ENCODE peak calls at places on chromosomes 4 and X, in four cellular contexts. J is CD4-positive, alpha-beta T cell; W is breast epithelium; N is cardiac muscle cell. E is an unnamed sample.

GRCh38 chr4:150297861-150298474 is 219.7 kb downstream of the DCLK2 start:
- DNase-seq in J (no peak), W (no peak), N (peak), E (no peak)

GRCh38 chrX:68823413-68824151 is 5.2 kb upstream of the EFNB1 start:
- DNase-seq in J (no peak), W (no peak), N (no peak), E (no peak)

GRCh38 chrX:14902536-14902935 is 29.3 kb downstream of the MOSPD2 start:
- DNase-seq in J (no peak), W (no peak), N (no peak), E (no peak)

GRCh38 chr4:169723207-169723606 is 34.5 kb downstream of the HPF1 start:
- DNase-seq in J (no peak), W (no peak), N (peak), E (no peak)

GRCh38 chr4:56259595-56259994 is 127.7 kb downstream of the AASDH start:
- DNase-seq in J (no peak), W (no peak), N (no peak), E (no peak)

GRCh38 chr4:68021185-68021584 is 57.9 kb upstream of the TMPRSS11A start:
- DNase-seq in J (no peak), W (no peak), N (peak), E (no peak)

GRCh38 chr4:185020863-185021761 is 2.8 kb downstream of the HELT start:
- DNase-seq in J (no peak), W (no peak), N (no peak), E (no peak)

GRCh38 chr4:153166971-153167501 is 37.2 kb upstream of the TRIM2 start:
- DNase-seq in J (no peak), W (no peak), N (peak), E (no peak)

GRCh38 chr4:112361181-112361791 is 64.1 kb downstream of the ALPK1 start:
- DNase-seq in J (no peak), W (no peak), N (peak), E (no peak)

GRCh38 chr4:119038465-119038864 is 97.2 kb upstream of the MYOZ2 start:
- DNase-seq in J (no peak), W (no peak), N (peak), E (no peak)

GRCh38 chr4:41346306-41347061 is 89.8 kb downstream of the UCHL1 start:
- DNase-seq in J (no peak), W (no peak), N (no peak), E (no peak)

GRCh38 chr4:126727461-126727860 is 905.3 kb upstream of the INTU start:
- DNase-seq in J (no peak), W (no peak), N (peak), E (no peak)

GRCh38 chrX:51420610-51421009 is 75.8 kb downstream of the NUDT11 start:
- DNase-seq in J (no peak), W (no peak), N (peak), E (no peak)

GRCh38 chrX:68832101-68832416 is 3.2 kb downstream of the EFNB1 start:
- DNase-seq in J (no peak), W (no peak), N (peak), E (no peak)

GRCh38 chr4:114464873-114465272 is 133.7 kb upstream of the UGT8 start:
- DNase-seq in J (no peak), W (no peak), N (no peak), E (no peak)

GRCh38 chr4:101355767-101356702 is 8.7 kb upstream of the PPP3CA start:
- DNase-seq in J (no peak), W (no peak), N (peak), E (no peak)

GRCh38 chr4:120921456-120922389 is 803 bp downstream of the PRDM5 start:
- DNase-seq in J (peak), W (peak), N (peak), E (no peak)

GRCh38 chrX:17831255-17831654 is 29.8 kb downstream of the RAI2 start:
- DNase-seq in J (no peak), W (no peak), N (no peak), E (no peak)

GRCh38 chr4:86892639-86892965 is 380 bp upstream of the C4orf36 start:
- DNase-seq in J (no peak), W (no peak), N (no peak), E (no peak)

GRCh38 chrX:67789536-67789935 is 245.7 kb downstream of the AR start:
- DNase-seq in J (no peak), W (no peak), N (no peak), E (no peak)

GRCh38 chr4:151304755-151305154 is 20.6 kb downstream of the SH3D19 start:
- DNase-seq in J (no peak), W (no peak), N (no peak), E (no peak)

GRCh38 chrX:15977644-15978043 is 123.0 kb upstream of the AP1S2 start:
- DNase-seq in J (no peak), W (no peak), N (no peak), E (no peak)

DNA sequence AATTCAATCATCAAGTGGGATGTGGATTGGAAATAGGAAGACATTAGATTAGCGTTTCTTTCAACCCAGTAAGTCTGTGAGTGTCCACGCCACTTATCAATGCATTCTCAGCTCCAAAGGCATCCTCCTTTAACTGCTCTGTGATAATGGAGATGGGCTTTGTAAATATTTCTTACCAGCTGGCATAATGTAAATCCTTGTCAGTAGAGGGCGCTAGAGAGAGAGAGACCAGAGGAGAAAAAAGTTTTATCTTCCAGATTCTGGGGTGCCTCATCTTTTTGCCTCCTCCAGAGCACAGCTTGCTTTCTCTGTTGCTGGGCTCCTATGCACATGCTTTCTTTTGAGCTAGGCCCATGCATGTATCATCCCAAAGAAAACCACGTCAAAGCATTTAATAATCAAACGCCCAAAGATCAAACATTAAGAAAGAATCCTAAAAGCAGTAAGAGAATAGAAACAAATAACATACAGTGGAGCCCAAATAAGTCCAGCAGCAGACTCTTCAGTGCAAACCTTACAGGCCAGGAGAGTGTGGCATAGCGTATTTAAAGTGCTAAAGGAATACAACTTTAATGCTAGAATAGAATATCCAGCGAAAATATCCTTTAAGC is 9.6 kb upstream of the MTMR1 start:
- DNase-seq in J (no peak), W (no peak), N (peak), E (no peak)
- TF ChIP-seq CTCF in J (peak), W (peak), N (peak), E (peak)

DNA sequence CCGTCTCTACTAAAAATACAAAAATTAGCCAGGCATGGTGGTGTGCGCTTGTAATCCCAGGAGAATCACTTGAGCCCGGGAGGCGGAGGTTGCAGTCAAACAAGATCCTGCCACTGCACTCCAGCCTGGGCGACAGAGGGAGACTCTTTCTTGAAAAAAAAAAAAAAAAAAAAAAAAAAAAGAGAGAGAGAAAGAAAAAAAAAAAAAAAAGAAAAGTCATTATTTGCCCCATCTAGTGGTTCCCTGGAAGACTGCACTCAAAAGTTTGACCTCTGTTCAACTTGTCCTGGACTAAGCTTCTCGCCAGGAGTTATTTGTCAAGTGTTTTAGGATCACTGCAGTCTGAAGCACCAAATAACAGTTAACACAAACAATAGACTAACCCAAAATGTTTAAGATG is 45.3 kb upstream of the KCTD8 start:
- DNase-seq in J (no peak), W (no peak), N (peak), E (no peak)
- TF ChIP-seq CTCF in J (no peak), W (no peak), N (peak), E (peak)

DNA sequence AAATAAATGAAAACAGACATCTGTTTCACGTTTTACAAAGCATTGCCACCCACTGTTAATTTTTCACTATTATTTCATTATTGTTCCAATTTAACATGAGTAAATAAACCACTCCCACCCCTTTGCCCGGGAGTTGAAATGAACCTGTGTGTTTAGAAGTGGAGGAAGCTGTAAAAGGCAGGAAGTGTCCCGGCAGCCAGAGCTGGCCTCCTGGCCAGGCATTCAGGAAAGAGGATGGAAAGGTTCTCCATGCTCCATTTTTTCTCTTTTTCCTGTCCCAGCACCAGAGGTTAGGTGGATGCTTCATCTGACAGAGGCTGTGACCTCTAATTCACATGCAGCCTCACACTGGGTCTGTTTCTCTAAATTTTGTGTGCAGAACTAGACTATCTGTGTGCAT is 55.5 kb upstream of the LNX1 start:
- DNase-seq in J (no peak), W (no peak), N (no peak), E (no peak)
- TF ChIP-seq CTCF in J (no peak), W (no peak), N (no peak), E (no peak)

DNA sequence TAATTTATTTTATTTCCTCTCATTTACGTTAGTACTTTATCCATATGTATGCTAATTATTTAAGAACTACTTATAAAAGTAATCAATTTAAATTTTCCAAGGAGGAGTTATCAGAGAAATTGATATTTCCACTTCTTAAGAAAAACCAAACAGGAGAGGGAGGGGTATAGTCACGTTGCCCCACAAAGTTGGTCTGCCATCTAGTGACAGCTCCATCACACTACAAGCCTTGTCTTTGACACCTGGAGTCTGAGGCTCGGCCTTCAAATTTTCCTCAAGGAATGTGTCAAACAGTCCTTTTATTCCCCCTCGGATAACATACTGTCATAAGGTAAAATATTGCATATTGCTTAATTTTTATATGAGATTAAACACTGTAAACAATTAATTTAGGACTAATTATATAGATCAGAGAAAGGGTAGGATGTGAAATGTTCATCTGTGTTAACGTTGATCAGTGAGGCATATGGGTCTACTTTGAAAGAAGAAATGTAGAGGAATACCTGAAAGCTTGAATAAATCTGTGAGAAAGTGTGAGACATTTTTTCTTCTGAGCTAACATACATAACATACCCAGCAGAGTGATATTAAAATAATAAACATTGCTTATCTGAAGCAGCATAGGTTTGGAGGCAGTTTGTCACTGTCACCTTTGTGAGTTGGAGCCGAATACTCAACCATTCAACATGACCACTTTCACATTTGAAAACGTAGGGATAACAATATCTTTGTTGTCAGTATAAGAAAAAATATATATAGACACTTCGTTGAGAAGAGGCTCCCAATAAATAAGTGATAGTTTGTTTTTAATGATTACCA is 114.4 kb downstream of the GLRA3 start:
- DNase-seq in J (no peak), W (no peak), N (peak), E (no peak)
- TF ChIP-seq CTCF in J (peak), W (no peak), N (peak), E (peak)

GRCh38 chrX:103686199-103687072 is at the start of gene MORF4L2:
- DNase-seq in J (peak), W (peak), N (peak), E (no peak)

GRCh38 chrX:103685396-103685795 is 1.1 kb downstream of the MORF4L2 start:
- DNase-seq in J (no peak), W (no peak), N (peak), E (no peak)

GRCh38 chrX:103687696-103688191 is 1.2 kb upstream of the MORF4L2 start:
- DNase-seq in J (peak), W (peak), N (peak), E (no peak)

GRCh38 chrX:103688949-103689348 is 2.5 kb upstream of the MORF4L2 start:
- DNase-seq in J (no peak), W (no peak), N (peak), E (no peak)

GRCh38 chrX:103687073-103687695 is 685 bp upstream of the MORF4L2 start:
- DNase-seq in J (peak), W (peak), N (peak), E (no peak)
- TF ChIP-seq CTCF in J (peak), W (peak), N (peak), E (peak)

GRCh38 chrX:115591856-115592842 is 31.2 kb downstream of the PLS3 start:
- DNase-seq in J (no peak), W (no peak), N (no peak), E (no peak)

GRCh38 chrX:115592997-115593734 is 32.2 kb downstream of the PLS3 start:
- DNase-seq in J (no peak), W (no peak), N (peak), E (no peak)

GRCh38 chrX:115598556-115598955 is 37.6 kb downstream of the PLS3 start:
- DNase-seq in J (no peak), W (no peak), N (no peak), E (no peak)

GRCh38 chrX:115591420-115591819 is 30.4 kb downstream of the PLS3 start:
- DNase-seq in J (no peak), W (no peak), N (no peak), E (no peak)

GRCh38 chrX:115595049-115595448 is 34.1 kb downstream of the PLS3 start:
- DNase-seq in J (no peak), W (no peak), N (no peak), E (no peak)
- TF ChIP-seq CTCF in J (no peak), W (no peak), N (no peak), E (no peak)

DNA sequence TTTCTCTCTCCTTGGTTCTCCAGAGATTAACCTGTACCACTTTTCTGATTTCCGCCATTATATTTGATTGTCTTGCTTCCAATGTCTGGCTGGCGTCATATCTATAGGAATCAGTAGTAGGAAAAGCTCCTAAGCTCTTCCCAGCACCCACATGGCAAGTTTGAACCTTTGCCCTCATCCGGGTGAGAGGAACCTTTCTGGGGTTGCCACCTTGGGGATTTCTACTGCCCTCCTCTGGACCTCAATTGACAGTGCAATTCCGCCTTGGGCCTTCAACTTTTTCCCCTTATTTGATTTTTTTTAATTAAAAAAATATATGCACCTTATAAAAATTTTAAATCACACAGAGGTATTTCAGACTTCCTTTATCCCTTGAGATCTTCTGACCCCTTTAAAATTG is 2.0 kb upstream of the CXorf66 start:
- DNase-seq in J (no peak), W (no peak), N (peak), E (no peak)
- TF ChIP-seq CTCF in J (no peak), W (no peak), N (peak), E (no peak)

GRCh38 chrX:119948381-119948780 is 4.8 kb upstream of the NKAP start:
- DNase-seq in J (no peak), W (no peak), N (no peak), E (no peak)
- TF ChIP-seq CTCF in J (no peak), W (no peak), N (no peak), E (peak)

GRCh38 chr4:123127865-123128264 is 205.5 kb upstream of the NUDT6 start:
- DNase-seq in J (no peak), W (no peak), N (no peak), E (no peak)

GRCh38 chr4:123125477-123125876 is 203.1 kb upstream of the NUDT6 start:
- DNase-seq in J (no peak), W (no peak), N (no peak), E (no peak)

GRCh38 chr4:123121241-123121907 is 199.0 kb upstream of the NUDT6 start:
- DNase-seq in J (no peak), W (no peak), N (no peak), E (no peak)

DNA sequence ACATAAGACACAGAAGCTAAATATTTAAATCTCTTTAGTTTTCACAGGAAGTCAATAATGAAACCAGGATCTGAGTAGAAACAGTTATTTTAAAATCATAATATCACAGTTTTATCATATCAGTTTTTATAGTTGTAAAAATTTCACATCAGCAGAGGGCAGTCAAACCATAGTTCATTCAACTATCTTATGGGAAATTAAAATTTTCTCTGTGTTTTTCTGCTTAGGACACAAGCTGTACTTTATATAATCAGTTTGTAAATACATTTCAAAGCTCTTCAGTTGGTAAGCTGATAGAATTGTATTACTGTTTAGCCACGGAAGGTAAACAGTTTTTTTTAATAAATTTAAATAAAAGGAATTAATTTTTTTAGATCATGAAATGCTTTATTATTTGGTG is 204.8 kb upstream of the NUDT6 start:
- DNase-seq in J (no peak), W (no peak), N (peak), E (no peak)
- TF ChIP-seq CTCF in J (no peak), W (peak), N (peak), E (peak)

DNA sequence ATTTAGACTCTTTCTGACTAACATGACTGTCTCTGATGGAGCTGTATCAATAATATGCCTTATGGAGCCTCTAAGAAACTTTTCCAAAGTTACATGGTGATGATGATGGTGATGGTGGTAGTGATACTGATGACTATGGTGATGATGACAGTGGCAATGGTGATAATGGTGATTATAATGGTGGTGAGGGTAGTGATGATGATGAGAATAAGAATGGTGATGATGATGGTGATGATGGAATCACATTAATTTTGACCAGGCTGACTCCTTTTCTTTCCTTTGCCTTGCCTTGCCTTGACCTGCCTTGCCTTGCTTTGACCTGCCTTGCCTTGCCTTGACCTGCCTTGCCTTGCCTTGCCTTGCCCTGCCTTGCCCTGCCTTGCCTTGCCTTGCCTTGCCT is 31.7 kb upstream of the AREG start:
- DNase-seq in J (no peak), W (no peak), N (no peak), E (no peak)
- TF ChIP-seq CTCF in J (no peak), W (no peak), N (no peak), E (no peak)

E was measured in D721Med.